ENCODE peak calls at places on chromosomes 3 and 15, in six cellular contexts. J, Y, V, L, D and X are unnamed samples.

GRCh38 chr3:115986555-115987207 is 363.4 kb downstream of the GAP43 start:
- DNase-seq in J (no peak), Y (peak; percentile 48), V (peak; percentile 47), L (no peak), D (peak; percentile 72), X (no peak)

GRCh38 chr3:61663728-61664492 is 102.5 kb downstream of the PTPRG start:
- DNase-seq in J (no peak), Y (peak; percentile 96), V (peak; percentile 23), L (peak; percentile 90), D (peak; percentile 83), X (peak; percentile 92)

GRCh38 chr3:98971183-98971681 is 69.7 kb upstream of the DCBLD2 start:
- DNase-seq in J (no peak), Y (peak; percentile 98), V (no peak), L (no peak), D (no peak), X (peak; percentile 53)

GRCh38 chr3:184235381-184236032 is 6.1 kb downstream of the VWA5B2 start:
- DNase-seq in J (no peak), Y (no peak), V (no peak), L (no peak), D (peak; percentile 35), X (no peak)

GRCh38 chr3:132461544-132461943 is 44.2 kb downstream of the DNAJC13 start:
- DNase-seq in J (no peak), Y (no peak), V (no peak), L (no peak), D (no peak), X (no peak)

GRCh38 chr3:13563911-13564310 is 15.0 kb downstream of the FBLN2 start:
- DNase-seq in J (no peak), Y (no peak), V (no peak), L (no peak), D (no peak), X (peak; percentile 82)

GRCh38 chr3:110650752-110651151 is 420.9 kb upstream of the NECTIN3 start:
- DNase-seq in J (no peak), Y (peak; percentile 46), V (no peak), L (peak; percentile 15), D (no peak), X (no peak)

GRCh38 chr3:4751057-4752051 is 227.9 kb upstream of the BHLHE40 start:
- DNase-seq in J (no peak), Y (peak; percentile 96), V (no peak), L (peak; percentile 61), D (no peak), X (peak; percentile 87)

GRCh38 chr3:30289324-30289723 is 317.1 kb upstream of the TGFBR2 start:
- DNase-seq in J (no peak), Y (no peak), V (no peak), L (no peak), D (no peak), X (no peak)

GRCh38 chr3:86109434-86109833 is 881.5 kb downstream of the VGLL3 start:
- DNase-seq in J (no peak), Y (no peak), V (no peak), L (no peak), D (no peak), X (no peak)

GRCh38 chr3:20141306-20141705 is 44.7 kb downstream of the SGO1 start:
- DNase-seq in J (no peak), Y (no peak), V (peak; percentile 53), L (no peak), D (no peak), X (no peak)
- H3K27ac ChIP-seq in J (peak overlapping the region; percentile 43), Y (no peak overlapping the region), V (peak overlapping the region; percentile 84), L (no peak overlapping the region), D (peak overlapping the region; percentile 94), X (no peak overlapping the region)

GRCh38 chr3:100368421-100368820 is 32.5 kb downstream of the TOMM70 start:
- DNase-seq in J (no peak), Y (no peak), V (no peak), L (no peak), D (no peak), X (no peak)

GRCh38 chr3:100361897-100362296 is 27.3 kb downstream of the NIT2 start:
- DNase-seq in J (no peak), Y (no peak), V (no peak), L (no peak), D (no peak), X (no peak)

GRCh38 chr3:100360757-100361496 is 26.4 kb downstream of the NIT2 start:
- DNase-seq in J (no peak), Y (no peak), V (no peak), L (no peak), D (no peak), X (no peak)

GRCh38 chr3:100366424-100366823 is 31.9 kb downstream of the NIT2 start:
- DNase-seq in J (no peak), Y (no peak), V (no peak), L (no peak), D (no peak), X (no peak)

GRCh38 chr3:100364421-100364820 is 29.9 kb downstream of the NIT2 start:
- DNase-seq in J (no peak), Y (no peak), V (no peak), L (no peak), D (no peak), X (no peak)
- H3K27ac ChIP-seq in J (no peak overlapping the region), Y (no peak overlapping the region), V (no peak overlapping the region), L (no peak overlapping the region), D (no peak overlapping the region), X (no peak overlapping the region)

DNA sequence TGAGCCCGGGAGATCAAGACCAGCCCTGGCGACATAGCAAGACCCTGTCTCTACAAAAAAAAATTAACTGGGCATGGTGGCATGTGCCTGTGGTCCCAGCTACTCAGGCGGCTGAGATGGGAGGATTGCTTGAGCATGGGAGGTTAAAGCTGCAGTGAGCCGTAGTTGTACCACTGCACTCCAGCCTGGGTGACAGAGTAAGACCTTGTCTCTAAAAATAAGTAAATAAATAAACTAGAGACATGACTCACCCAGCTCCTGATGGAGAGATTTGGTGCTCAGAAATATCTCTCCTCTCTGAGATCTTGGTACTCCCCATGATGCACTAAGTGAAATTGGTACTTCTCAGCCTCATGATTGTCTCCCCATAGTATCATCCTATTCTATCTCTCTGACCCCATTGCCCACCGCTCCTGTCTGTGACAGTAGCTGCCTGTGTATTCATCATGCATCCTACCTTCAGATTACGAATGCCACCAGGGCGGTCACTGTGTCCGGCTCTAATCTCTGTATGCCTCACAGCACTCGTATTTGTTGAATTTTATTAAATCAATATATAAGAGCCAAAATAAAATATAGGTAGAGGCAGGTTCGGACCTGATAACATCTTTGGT is 50.9 kb downstream of the ABHD2 start:
- DNase-seq in J (no peak), Y (peak; percentile 36), V (no peak), L (no peak), D (no peak), X (no peak)
- H3K27ac ChIP-seq in J (peak overlapping the region; percentile 90), Y (no peak overlapping the region), V (no peak overlapping the region), L (peak overlapping the region; percentile 13), D (no peak overlapping the region), X (no peak overlapping the region)

DNA sequence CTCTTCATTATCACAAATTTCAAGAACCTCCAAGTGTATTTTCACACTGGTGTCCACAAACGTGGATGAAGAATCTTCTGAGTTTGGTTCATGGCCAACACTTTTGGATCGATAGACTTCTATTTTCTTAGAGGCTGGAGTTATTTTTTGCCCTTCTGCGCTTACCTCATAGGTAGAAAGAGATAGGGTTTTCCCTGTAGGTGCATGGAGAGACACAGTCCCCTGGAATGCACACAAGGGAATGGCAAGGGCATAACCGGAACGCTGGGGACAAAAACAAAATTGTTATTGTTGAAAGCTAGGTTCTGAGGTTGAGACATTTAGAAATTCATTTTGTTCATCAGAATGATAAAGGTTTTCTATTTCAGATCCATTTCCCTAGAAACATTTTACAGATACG is 13.7 kb upstream of the DHX36 start:
- DNase-seq in J (no peak), Y (no peak), V (no peak), L (no peak), D (no peak), X (no peak)
- H3K27ac ChIP-seq in J (no peak overlapping the region), Y (no peak overlapping the region), V (no peak overlapping the region), L (no peak overlapping the region), D (no peak overlapping the region), X (no peak overlapping the region)

GRCh38 chr3:159453036-159453435 is 535.6 kb upstream of the IL12A start:
- DNase-seq in J (no peak), Y (no peak), V (no peak), L (no peak), D (no peak), X (no peak)

GRCh38 chr3:159455741-159456181 is 532.9 kb upstream of the IL12A start:
- DNase-seq in J (no peak), Y (peak; percentile 60), V (no peak), L (no peak), D (no peak), X (peak; percentile 38)

GRCh38 chr3:159458982-159459381 is 529.7 kb upstream of the IL12A start:
- DNase-seq in J (no peak), Y (no peak), V (no peak), L (no peak), D (no peak), X (no peak)

DNA sequence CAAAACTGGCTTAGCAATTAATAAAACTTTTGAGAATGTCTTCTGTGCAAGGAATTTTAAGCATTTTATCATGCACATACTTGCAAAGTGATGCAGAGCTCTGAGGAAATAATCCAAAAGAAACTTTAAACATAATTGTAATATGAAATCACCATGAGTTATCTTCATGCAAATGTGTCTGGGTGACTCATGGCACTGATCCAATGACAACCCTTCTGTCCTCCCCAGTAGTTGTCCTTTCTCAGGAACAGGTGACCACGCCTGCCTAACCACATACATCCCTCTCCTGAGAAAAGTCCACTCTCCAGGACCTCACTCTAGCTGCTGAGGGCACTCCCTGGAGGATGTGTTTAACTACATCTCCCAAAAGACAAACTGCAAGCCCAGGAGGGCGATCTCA is 530.6 kb upstream of the IL12A start:
- DNase-seq in J (no peak), Y (peak; percentile 99), V (peak; percentile 9), L (peak; percentile 69), D (peak; percentile 61), X (peak; percentile 82)
- H3K27ac ChIP-seq in J (no peak overlapping the region), Y (peak overlapping the region; percentile 43), V (no peak overlapping the region), L (no peak overlapping the region), D (no peak overlapping the region), X (peak overlapping the region; percentile 77)

DNA sequence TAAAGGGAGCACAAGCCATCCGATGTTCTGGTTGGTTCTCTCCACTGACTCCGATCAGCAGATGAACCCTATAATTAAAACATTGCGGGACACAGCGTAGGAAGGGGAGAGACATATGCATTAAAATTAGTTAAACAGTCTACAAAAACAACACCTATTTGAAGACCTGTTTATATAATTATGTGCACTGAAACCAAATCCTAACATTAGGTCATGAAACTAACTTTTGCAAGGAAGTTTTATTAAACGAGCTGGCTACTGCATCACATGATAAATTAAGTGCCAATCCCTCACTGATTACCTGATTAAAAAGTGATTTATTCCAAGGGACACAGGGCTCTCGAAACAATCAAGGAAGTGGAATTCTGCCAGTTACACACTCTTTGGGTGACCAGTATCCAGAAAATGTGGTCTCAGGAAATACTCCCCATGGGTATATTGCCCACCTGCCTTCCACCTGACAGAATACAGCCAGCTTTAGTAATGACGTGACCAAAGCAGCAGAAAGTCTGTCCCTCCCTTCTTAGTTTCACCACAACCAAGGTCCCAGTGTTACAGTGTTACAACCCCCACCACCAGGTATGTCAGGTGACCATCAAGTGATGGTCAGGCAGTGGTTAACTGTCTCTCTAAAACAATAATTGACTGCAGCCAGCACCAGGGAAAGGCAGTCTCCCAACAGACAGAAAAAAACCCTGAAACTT is 69.5 kb downstream of the HERC1 start:
- DNase-seq in J (no peak), Y (no peak), V (no peak), L (no peak), D (peak; percentile 50), X (no peak)
- H3K27ac ChIP-seq in J (no peak overlapping the region), Y (no peak overlapping the region), V (peak overlapping the region; percentile 84), L (no peak overlapping the region), D (no peak overlapping the region), X (no peak overlapping the region)

GRCh38 chr3:190044974-190045373 is 75.7 kb downstream of the P3H2 start:
- DNase-seq in J (no peak), Y (no peak), V (no peak), L (no peak), D (no peak), X (no peak)
- H3K27ac ChIP-seq in J (no peak overlapping the region), Y (no peak overlapping the region), V (no peak overlapping the region), L (no peak overlapping the region), D (no peak overlapping the region), X (no peak overlapping the region)